ENCODE peak calls at places on chromosomes 13 and 19, in nine cellular contexts. R is HL-60; I is GM10248; Q is left cardiac atrium; S is cardiac septum; E is stimulated activated CD8-positive, alpha-beta memory T cell treated with anti-CD3 and anti-CD28 coated beads, Interleukin-7, amount 100 ng/mL, for 1 hour; G is testis; H is EL; C is HuH-7.5. O is an unnamed sample.

GRCh38 chr13:110332750-110333149 is 25.7 kb downstream of the COL4A2 start:
- DNase-seq in R (no peak), I (no peak), Q (no peak), S (peak), E (no peak), G (no peak), H (no peak), C (no peak), O (no peak)

GRCh38 chr19:29365836-29366417 is 153.0 kb upstream of the UQCRFS1 start:
- DNase-seq in R (no peak), I (peak), Q (no peak), S (no peak), E (no peak), G (no peak), H (no peak), C (no peak), O (no peak)

GRCh38 chr19:50465986-50466771 is 10.1 kb upstream of the EMC10 start:
- DNase-seq in R (no peak), I (no peak), Q (no peak), S (no peak), E (no peak), G (no peak), H (peak), C (no peak), O (no peak)

GRCh38 chr19:14432817-14433453 is at the start of gene PKN1:
- DNase-seq in R (no peak), I (peak), Q (peak), S (peak), E (no peak), G (peak), H (peak), C (peak), O (peak)

GRCh38 chr13:99659234-99659633 is 158.0 kb downstream of the TM9SF2 start:
- DNase-seq in R (no peak), I (no peak), Q (no peak), S (no peak), E (no peak), G (no peak), H (no peak), C (no peak), O (no peak)

GRCh38 chr19:15136234-15136954 is 29.2 kb downstream of the SYDE1 start:
- DNase-seq in R (no peak), I (no peak), Q (no peak), S (no peak), E (no peak), G (no peak), H (no peak), C (no peak), O (no peak)

GRCh38 chr13:111319998-111320911 is at the start of gene TEX29:
- DNase-seq in R (no peak), I (no peak), Q (no peak), S (no peak), E (no peak), G (no peak), H (no peak), C (no peak), O (no peak)

GRCh38 chr19:7848779-7849457 is 18.9 kb downstream of the EVI5L start:
- DNase-seq in R (no peak), I (no peak), Q (no peak), S (no peak), E (no peak), G (no peak), H (no peak), C (no peak), O (no peak)

GRCh38 chr13:63345835-63346234 is 1930.2 kb upstream of the PCDH20 start:
- DNase-seq in R (no peak), I (no peak), Q (no peak), S (no peak), E (no peak), G (no peak), H (no peak), C (no peak), O (no peak)

GRCh38 chr19:6375411-6376010 is at the start of gene PSPN:
- DNase-seq in R (no peak), I (no peak), Q (no peak), S (no peak), E (no peak), G (no peak), H (no peak), C (no peak), O (no peak)

GRCh38 chr13:108408670-108409069 is 139.2 kb downstream of the TNFSF13B start:
- DNase-seq in R (no peak), I (no peak), Q (no peak), S (no peak), E (no peak), G (no peak), H (no peak), C (no peak), O (no peak)

GRCh38 chr19:46408611-46409039 is 4.7 kb downstream of the CCDC8 start:
- DNase-seq in R (no peak), I (no peak), Q (peak), S (no peak), E (no peak), G (peak), H (no peak), C (no peak), O (no peak)

GRCh38 chr19:8654591-8655339 is 24.3 kb downstream of the NFILZ start:
- DNase-seq in R (peak), I (peak), Q (peak), S (peak), E (peak), G (peak), H (peak), C (peak), O (peak)

GRCh38 chr13:91708558-91708957 is 310.1 kb downstream of the GPC5 start:
- DNase-seq in R (no peak), I (no peak), Q (no peak), S (no peak), E (no peak), G (no peak), H (no peak), C (no peak), O (no peak)

GRCh38 chr13:113915012-113915763 is 51.3 kb upstream of the GAS6 start:
- DNase-seq in R (no peak), I (no peak), Q (no peak), S (no peak), E (no peak), G (no peak), H (no peak), C (no peak), O (no peak)

GRCh38 chr19:55345818-55346724 is 6.4 kb downstream of the KMT5C start:
- DNase-seq in R (no peak), I (no peak), Q (peak), S (no peak), E (no peak), G (peak), H (peak), C (no peak), O (no peak)

GRCh38 chr13:60584976-60585375 is 188.0 kb downstream of the TDRD3 start:
- DNase-seq in R (no peak), I (no peak), Q (no peak), S (no peak), E (no peak), G (no peak), H (no peak), C (no peak), O (no peak)

GRCh38 chr13:24254151-24254810 is 55.1 kb upstream of the C1QTNF9 start:
- DNase-seq in R (peak), I (peak), Q (no peak), S (no peak), E (peak), G (no peak), H (no peak), C (no peak), O (no peak)

GRCh38 chr13:108786578-108787100 is 157.2 kb downstream of the MYO16 start:
- DNase-seq in R (no peak), I (no peak), Q (no peak), S (no peak), E (no peak), G (no peak), H (no peak), C (no peak), O (no peak)

GRCh38 chr19:27972291-27973040 is 1240.5 kb downstream of the UQCRFS1 start:
- DNase-seq in R (no peak), I (no peak), Q (no peak), S (no peak), E (no peak), G (no peak), H (peak), C (no peak), O (no peak)

GRCh38 chr13:59715591-59715990 is 448.1 kb downstream of the DIAPH3 start:
- DNase-seq in R (no peak), I (no peak), Q (no peak), S (no peak), E (no peak), G (no peak), H (no peak), C (no peak), O (no peak)

GRCh38 chr13:49772828-49773227 is 19.7 kb downstream of the KPNA3 start:
- DNase-seq in R (no peak), I (no peak), Q (no peak), S (no peak), E (no peak), G (no peak), H (no peak), C (no peak), O (no peak)